ENCODE peak calls at places on chromosomes 12 and 14, in five cellular contexts. Z is NCI-H1092; D is activated B cell treated with CpG ODN at 0.5 μM for 24 hours; P is CD8-positive, alpha-beta memory T cell; Q is HEK293T. K is an unnamed sample.

GRCh38 chr12:42482086-42482819 is 107.3 kb downstream of the PRICKLE1 start:
- DNase-seq in Q (no peak), D (no peak), P (no peak), Z (no peak), K (no peak)

GRCh38 chr12:26113194-26113654 is 11.6 kb downstream of the BHLHE41 start:
- DNase-seq in P (no peak), D (no peak), Q (no peak), Z (no peak), K (peak; percentile 51)

GRCh38 chr12:120225200-120225558 is 24.3 kb upstream of the RPLP0 start:
- DNase-seq in Z (no peak), Q (peak; percentile 62), P (no peak), D (no peak), K (no peak)

GRCh38 chr12:105587237-105587636 is 256.7 kb downstream of the C12orf75 start:
- DNase-seq in Q (no peak), D (no peak), P (no peak), Z (no peak), K (no peak)

GRCh38 chr14:21860172-21860571 is 186.6 kb upstream of the OR4E1 start:
- DNase-seq in D (no peak), P (peak; percentile 46), Z (no peak), Q (peak; percentile 22), K (peak; percentile 88)

GRCh38 chr14:90453401-90453951 is 56.6 kb downstream of the CALM1 start:
- DNase-seq in Z (peak; percentile 30), Q (no peak), D (no peak), P (no peak), K (no peak)

GRCh38 chr12:58415716-58416115 is 474.3 kb downstream of the ATP23 start:
- DNase-seq in Z (no peak), Q (no peak), P (no peak), D (no peak), K (no peak)

GRCh38 chr12:9866786-9867379 is 2.3 kb downstream of the CLEC2B start:
- DNase-seq in D (no peak), P (no peak), Z (no peak), Q (no peak), K (no peak)

GRCh38 chr12:3107071-3107583 is 29.9 kb downstream of the TSPAN9 start:
- DNase-seq in Z (no peak), D (no peak), Q (peak; percentile 40), P (no peak), K (peak; percentile 48)

GRCh38 chr12:115000038-115000437 is 316.1 kb upstream of the TBX3 start:
- DNase-seq in D (no peak), Z (no peak), P (no peak), Q (no peak), K (no peak)

GRCh38 chr12:45944771-45945170 is 45.6 kb downstream of the SCAF11 start:
- DNase-seq in Z (no peak), D (no peak), Q (no peak), P (no peak), K (no peak)

K was measured in GM23338.